ENCODE peak calls at places on chromosomes 6 and 20, in four cellular contexts. One of them, this sample, is unnamed. For H3K9me3 and H3K4me1, the result is how much of the 10 kb centered on the place peaks cover.

GRCh38 chr6:134456284-134456683 is 138.4 kb upstream of the SGK1 start:
- DNase-seq in lung: no peak
- DNase-seq in HCT116: no peak
- DNase-seq in adipocyte: no peak
- DNase-seq in this sample: no peak

GRCh38 chr6:169831450-169832246 is 80.2 kb downstream of the ERMARD start:
- DNase-seq in HCT116: peak
- DNase-seq in adipocyte: peak
- DNase-seq in lung: peak
- DNase-seq in this sample: peak

GRCh38 chr20:50015993-50016770 is 33.4 kb downstream of the SNAI1 start:
- DNase-seq in adipocyte: no peak
- DNase-seq in lung: no peak
- DNase-seq in HCT116: no peak
- DNase-seq in this sample: peak

GRCh38 chr20:58236612-58237317 is 8.3 kb upstream of the ANKRD60 start:
- DNase-seq in lung: peak
- DNase-seq in HCT116: no peak
- DNase-seq in adipocyte: peak
- DNase-seq in this sample: peak

GRCh38 chr6:169454204-169454871 is 200.7 kb upstream of the THBS2 start:
- DNase-seq in adipocyte: peak
- DNase-seq in HCT116: no peak
- DNase-seq in lung: no peak
- DNase-seq in this sample: peak

GRCh38 chr20:10281911-10282310 is 63.3 kb downstream of the SNAP25 start:
- DNase-seq in HCT116: no peak
- DNase-seq in adipocyte: no peak
- DNase-seq in lung: no peak
- DNase-seq in this sample: no peak

GRCh38 chr6:71336901-71337300 is 48.3 kb downstream of the OGFRL1 start:
- DNase-seq in adipocyte: no peak
- DNase-seq in HCT116: no peak
- DNase-seq in lung: no peak
- DNase-seq in this sample: no peak

GRCh38 chr6:93086351-93086750 is 333.0 kb downstream of the EPHA7 start:
- DNase-seq in HCT116: no peak
- DNase-seq in adipocyte: no peak
- DNase-seq in lung: no peak
- DNase-seq in this sample: no peak

GRCh38 chr20:32985596-32985995 is 18.6 kb downstream of the SUN5 start:
- DNase-seq in HCT116: no peak
- DNase-seq in adipocyte: no peak
- DNase-seq in lung: no peak
- DNase-seq in this sample: no peak

GRCh38 chr6:161128680-161129196 is 137.2 kb downstream of the MAP3K4 start:
- DNase-seq in adipocyte: no peak
- DNase-seq in lung: no peak
- DNase-seq in HCT116: peak
- DNase-seq in this sample: no peak

GRCh38 chr20:51456511-51457280 is 85.8 kb downstream of the NFATC2 start:
- DNase-seq in adipocyte: peak
- DNase-seq in HCT116: peak
- DNase-seq in lung: peak
- DNase-seq in this sample: peak

GRCh38 chr6:147869223-147869600 is 360.7 kb downstream of the SAMD5 start:
- DNase-seq in HCT116: no peak
- DNase-seq in adipocyte: peak
- DNase-seq in lung: no peak
- DNase-seq in this sample: no peak

GRCh38 chr20:37539956-37540455 is 12.3 kb upstream of the BLCAP start:
- DNase-seq in HCT116: no peak
- DNase-seq in lung: no peak
- DNase-seq in adipocyte: no peak
- DNase-seq in this sample: no peak

GRCh38 chr6:431986-432385 is 40.4 kb downstream of the IRF4 start:
- DNase-seq in HCT116: no peak
- DNase-seq in lung: no peak
- DNase-seq in adipocyte: no peak
- DNase-seq in this sample: no peak

GRCh38 chr6:96015791-96016776 is at the start of gene FUT9:
- DNase-seq in lung: no peak
- DNase-seq in HCT116: no peak
- DNase-seq in adipocyte: no peak
- DNase-seq in this sample: no peak

GRCh38 chr6:166600932-166601331 is 14.5 kb upstream of the RAMACL start:
- DNase-seq in lung: no peak
- DNase-seq in adipocyte: peak
- DNase-seq in HCT116: no peak
- DNase-seq in this sample: peak

GRCh38 chr6:54835176-54835575 is 11.4 kb upstream of the FAM83B start:
- DNase-seq in HCT116: no peak
- DNase-seq in adipocyte: no peak
- DNase-seq in lung: no peak
- DNase-seq in this sample: no peak

GRCh38 chr20:3658708-3659491 is 4.3 kb downstream of the GFRA4 start:
- DNase-seq in lung: no peak
- DNase-seq in adipocyte: no peak
- DNase-seq in HCT116: no peak
- DNase-seq in this sample: peak

GRCh38 chr6:135180458-135181332 is at the start of gene MYB:
- DNase-seq in adipocyte: peak
- DNase-seq in lung: peak
- DNase-seq in HCT116: no peak
- DNase-seq in this sample: peak

GRCh38 chr6:43858161-43859153 is 88.4 kb downstream of the VEGFA start:
- DNase-seq in adipocyte: no peak
- DNase-seq in lung: no peak
- DNase-seq in HCT116: no peak
- DNase-seq in this sample: no peak

GRCh38 chr6:108638993-108639392 is 78.3 kb downstream of the FOXO3 start:
- DNase-seq in adipocyte: no peak
- DNase-seq in HCT116: no peak
- DNase-seq in lung: no peak
- DNase-seq in this sample: no peak

GRCh38 chr6:139446104-139446715 is 71.8 kb upstream of the CITED2 start:
- DNase-seq in lung: no peak
- DNase-seq in HCT116: no peak
- DNase-seq in adipocyte: no peak
- DNase-seq in this sample: no peak

GRCh38 chr6:104955927-104956662 is 812 bp upstream of the LIN28B start:
- DNase-seq in HCT116: no peak
- DNase-seq in adipocyte: no peak
- DNase-seq in lung: no peak
- DNase-seq in this sample: no peak

GRCh38 chr6:122258843-122259242 is 140.6 kb upstream of the HSF2 start:
- DNase-seq in adipocyte: no peak
- DNase-seq in HCT116: no peak
- DNase-seq in lung: no peak
- DNase-seq in this sample: no peak

GRCh38 chr6:110191477-110191876 is 11.2 kb downstream of the CDC40 start:
- DNase-seq in HCT116: no peak
- DNase-seq in lung: no peak
- DNase-seq in adipocyte: no peak
- DNase-seq in this sample: no peak

GRCh38 chr6:125046107-125046925 is 84.1 kb downstream of the RNF217 start:
- DNase-seq in adipocyte: no peak
- DNase-seq in lung: no peak
- DNase-seq in HCT116: no peak
- DNase-seq in this sample: no peak

GRCh38 chr6:113591896-113592827 is 265.0 kb upstream of the MARCKS start:
- DNase-seq in lung: no peak
- DNase-seq in HCT116: no peak
- DNase-seq in adipocyte: peak
- DNase-seq in this sample: no peak

GRCh38 chr20:1803216-1804128 is 91.7 kb upstream of the SIRPA start:
- DNase-seq in HCT116: no peak
- DNase-seq in lung: peak
- DNase-seq in adipocyte: peak
- DNase-seq in this sample: peak

GRCh38 chr20:33787253-33787891 is 23.8 kb upstream of the CHMP4B start:
- DNase-seq in adipocyte: no peak
- DNase-seq in HCT116: no peak
- DNase-seq in lung: no peak
- DNase-seq in this sample: no peak

GRCh38 chr6:165662671-165663282 is at the start of gene PDE10A:
- DNase-seq in adipocyte: peak
- DNase-seq in lung: no peak
- DNase-seq in HCT116: no peak
- DNase-seq in this sample: peak

GRCh38 chr20:51802170-51802745 is at the start of gene SALL4:
- DNase-seq in HCT116: no peak
- DNase-seq in lung: no peak
- DNase-seq in adipocyte: no peak
- DNase-seq in this sample: no peak

GRCh38 chr6:149990109-149990671 is 26.4 kb downstream of the ULBP1 start:
- DNase-seq in lung: no peak
- DNase-seq in HCT116: no peak
- DNase-seq in adipocyte: peak
- DNase-seq in this sample: no peak

GRCh38 chr6:23927935-23928334 is 198.1 kb upstream of the NRSN1 start:
- DNase-seq in HCT116: no peak
- DNase-seq in lung: no peak
- DNase-seq in adipocyte: no peak
- DNase-seq in this sample: no peak

GRCh38 chr6:135651964-135652755 is 154.6 kb upstream of the AHI1 start:
- DNase-seq in adipocyte: no peak
- DNase-seq in lung: no peak
- DNase-seq in HCT116: no peak
- DNase-seq in this sample: no peak

GRCh38 chr20:25444556-25444955 is 37.1 kb downstream of the GINS1 start:
- DNase-seq in adipocyte: no peak
- DNase-seq in lung: peak
- DNase-seq in HCT116: no peak
- DNase-seq in this sample: no peak

GRCh38 chr6:168411130-168411529 is 29.9 kb upstream of the SMOC2 start:
- DNase-seq in adipocyte: no peak
- DNase-seq in lung: no peak
- DNase-seq in HCT116: no peak
- DNase-seq in this sample: no peak

GRCh38 chr6:168407842-168408241 is 33.1 kb upstream of the SMOC2 start:
- DNase-seq in HCT116: no peak
- DNase-seq in adipocyte: no peak
- DNase-seq in lung: no peak
- DNase-seq in this sample: peak

GRCh38 chr6:168410035-168410434 is 30.9 kb upstream of the SMOC2 start:
- DNase-seq in adipocyte: no peak
- DNase-seq in HCT116: no peak
- DNase-seq in lung: no peak
- DNase-seq in this sample: peak

GRCh38 chr6:168410554-168411011 is 30.4 kb upstream of the SMOC2 start:
- DNase-seq in lung: no peak
- DNase-seq in adipocyte: no peak
- DNase-seq in HCT116: no peak
- DNase-seq in this sample: no peak

DNA sequence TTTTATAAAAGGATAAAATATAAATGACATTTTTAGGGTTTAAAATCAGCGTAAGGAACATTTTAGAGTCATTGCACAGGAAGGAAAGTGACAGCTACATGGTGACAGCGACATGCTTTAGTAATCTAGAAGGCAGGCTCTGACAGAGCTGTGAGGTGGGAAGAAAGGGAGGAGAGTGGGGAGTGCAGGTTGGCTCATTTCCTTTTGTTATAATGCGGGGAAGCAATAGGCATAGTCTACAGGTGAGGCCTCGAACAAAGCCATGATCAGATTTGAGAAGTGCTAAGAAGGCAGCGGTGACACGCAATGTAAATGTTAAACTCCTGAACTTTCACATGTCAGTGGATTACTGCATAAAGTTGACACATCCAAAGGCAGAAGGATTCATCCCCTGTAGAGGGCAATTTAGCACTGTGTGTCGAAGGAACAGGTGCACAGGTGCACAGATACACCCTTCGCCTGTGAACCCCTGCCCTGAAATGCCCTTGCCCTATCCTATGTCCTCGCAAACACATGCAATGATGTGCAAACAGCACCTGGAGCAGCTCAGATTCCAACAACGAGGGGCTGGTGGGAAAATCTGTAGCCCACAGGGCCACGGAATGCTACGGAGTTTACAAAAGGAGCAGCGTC is 32.4 kb upstream of the SMOC2 start:
- DNase-seq in adipocyte: no peak
- DNase-seq in HCT116: no peak
- DNase-seq in lung: no peak
- DNase-seq in this sample: peak
- H3K9me3 ChIP-seq in adipocyte: under half
- H3K9me3 ChIP-seq in HCT116: under half
- H3K9me3 ChIP-seq in lung: under half
- H3K9me3 ChIP-seq in this sample: under half

GRCh38 chr20:64055396-64055892 is 6.0 kb upstream of the SOX18 start:
- DNase-seq in HCT116: no peak
- DNase-seq in adipocyte: no peak
- DNase-seq in lung: no peak
- DNase-seq in this sample: no peak
- H3K4me1 ChIP-seq in HCT116: under half
- H3K4me1 ChIP-seq in adipocyte: under half
- H3K4me1 ChIP-seq in lung: under half
- H3K4me1 ChIP-seq in this sample: under half

GRCh38 chr6:41372526-41373366 is 37.3 kb downstream of the NCR2 start:
- DNase-seq in HCT116: no peak
- DNase-seq in lung: no peak
- DNase-seq in adipocyte: no peak
- DNase-seq in this sample: peak
- H3K4me3 ChIP-seq in HCT116: no peak
- H3K4me3 ChIP-seq in lung: no peak
- H3K4me3 ChIP-seq in adipocyte: no peak
- H3K4me3 ChIP-seq in this sample: no peak

GRCh38 chr20:41600926-41601631 is 17.1 kb downstream of the CHD6 start:
- DNase-seq in lung: no peak
- DNase-seq in HCT116: no peak
- DNase-seq in adipocyte: no peak
- DNase-seq in this sample: no peak

GRCh38 chr20:41601742-41602141 is 16.4 kb downstream of the CHD6 start:
- DNase-seq in HCT116: no peak
- DNase-seq in lung: no peak
- DNase-seq in adipocyte: no peak
- DNase-seq in this sample: no peak

GRCh38 chr20:41598719-41599118 is 19.5 kb downstream of the CHD6 start:
- DNase-seq in HCT116: no peak
- DNase-seq in lung: no peak
- DNase-seq in adipocyte: no peak
- DNase-seq in this sample: no peak

GRCh38 chr20:41604002-41604401 is 14.2 kb downstream of the CHD6 start:
- DNase-seq in adipocyte: no peak
- DNase-seq in HCT116: no peak
- DNase-seq in lung: no peak
- DNase-seq in this sample: no peak

DNA sequence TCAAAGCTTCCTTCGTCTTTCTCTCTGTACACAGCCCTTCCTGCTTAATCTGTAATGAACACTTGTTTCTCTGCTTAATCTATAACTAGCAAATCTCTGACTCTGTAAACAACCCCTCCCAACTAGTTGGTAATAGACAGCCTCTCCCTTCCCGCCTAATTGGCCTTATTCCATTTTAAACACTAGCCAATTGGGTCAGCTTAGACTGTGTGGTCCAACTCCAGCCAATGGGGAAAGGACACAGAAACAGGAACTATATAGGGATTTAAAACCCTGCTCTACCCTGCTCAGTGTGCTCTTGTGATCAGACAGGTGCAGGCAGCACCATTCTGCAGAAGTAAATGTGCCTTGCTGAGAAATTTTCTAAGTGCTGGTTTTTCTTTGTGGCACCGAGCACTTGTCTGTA is 18.5 kb downstream of the CHD6 start:
- DNase-seq in adipocyte: no peak
- DNase-seq in lung: no peak
- DNase-seq in HCT116: no peak
- DNase-seq in this sample: no peak
- H3K9me3 ChIP-seq in adipocyte: under half
- H3K9me3 ChIP-seq in lung: under half
- H3K9me3 ChIP-seq in HCT116: under half
- H3K9me3 ChIP-seq in this sample: under half